ENCODE peak calls at places on chromosomes 16 and 17, in seven cellular contexts. One of them, this sample, is unnamed.

GRCh38 chr16:19179890-19180490 is 11.9 kb downstream of the SYT17 start:
- DNase-seq in H1: peak
- DNase-seq in HCT116: peak
- DNase-seq in SK-N-SH: peak
- DNase-seq in K562: peak
- DNase-seq in HepG2: peak
- DNase-seq in GM12878: no peak
- DNase-seq in this sample: peak

GRCh38 chr17:39152134-39152884 is 872 bp upstream of the PLXDC1 start:
- DNase-seq in H1: peak
- DNase-seq in HCT116: peak
- DNase-seq in SK-N-SH: peak
- DNase-seq in K562: no peak
- DNase-seq in HepG2: no peak
- DNase-seq in GM12878: no peak
- DNase-seq in this sample: peak

GRCh38 chr17:48074322-48075054 is 26.3 kb downstream of the NFE2L1 start:
- DNase-seq in H1: peak
- DNase-seq in HCT116: peak
- DNase-seq in SK-N-SH: peak
- DNase-seq in K562: peak
- DNase-seq in HepG2: peak
- DNase-seq in GM12878: no peak
- DNase-seq in this sample: no peak

GRCh38 chr16:22322021-22322471 is 24.8 kb downstream of the POLR3E start:
- DNase-seq in H1: no peak
- DNase-seq in HCT116: no peak
- DNase-seq in SK-N-SH: no peak
- DNase-seq in K562: no peak
- DNase-seq in HepG2: no peak
- DNase-seq in GM12878: no peak
- DNase-seq in this sample: no peak

GRCh38 chr16:72467157-72467759 is 295.3 kb upstream of the PMFBP1 start:
- DNase-seq in H1: no peak
- DNase-seq in HCT116: peak
- DNase-seq in SK-N-SH: peak
- DNase-seq in K562: peak
- DNase-seq in HepG2: peak
- DNase-seq in GM12878: no peak
- DNase-seq in this sample: peak

GRCh38 chr17:61551255-61551742 is 39.7 kb downstream of the NACA2 start:
- DNase-seq in H1: no peak
- DNase-seq in HCT116: peak
- DNase-seq in SK-N-SH: peak
- DNase-seq in K562: peak
- DNase-seq in HepG2: peak
- DNase-seq in GM12878: no peak
- DNase-seq in this sample: peak

GRCh38 chr16:12315330-12316138 is 339.0 kb downstream of the SNX29 start:
- DNase-seq in H1: no peak
- DNase-seq in HCT116: no peak
- DNase-seq in SK-N-SH: no peak
- DNase-seq in K562: no peak
- DNase-seq in HepG2: peak
- DNase-seq in GM12878: no peak
- DNase-seq in this sample: no peak

GRCh38 chr17:350706-351435 is 1.7 kb downstream of the RPH3AL start:
- DNase-seq in H1: no peak
- DNase-seq in HCT116: no peak
- DNase-seq in SK-N-SH: peak
- DNase-seq in K562: no peak
- DNase-seq in HepG2: peak
- DNase-seq in GM12878: no peak
- DNase-seq in this sample: no peak

GRCh38 chr17:72381597-72382397 is 261.0 kb downstream of the SOX9 start:
- DNase-seq in H1: peak
- DNase-seq in HCT116: peak
- DNase-seq in SK-N-SH: peak
- DNase-seq in K562: no peak
- DNase-seq in HepG2: no peak
- DNase-seq in GM12878: no peak
- DNase-seq in this sample: no peak

GRCh38 chr17:32732900-32733299 is 144.0 kb downstream of the MYO1D start:
- DNase-seq in H1: no peak
- DNase-seq in HCT116: no peak
- DNase-seq in SK-N-SH: no peak
- DNase-seq in K562: no peak
- DNase-seq in HepG2: no peak
- DNase-seq in GM12878: no peak
- DNase-seq in this sample: no peak

GRCh38 chr16:1991588-1992474 is 2.1 kb downstream of the SYNGR3 start:
- DNase-seq in H1: peak
- DNase-seq in HCT116: peak
- DNase-seq in SK-N-SH: peak
- DNase-seq in K562: peak
- DNase-seq in HepG2: no peak
- DNase-seq in GM12878: peak
- DNase-seq in this sample: peak

GRCh38 chr16:51085271-51085670 is 65.8 kb downstream of the SALL1 start:
- DNase-seq in H1: no peak
- DNase-seq in HCT116: no peak
- DNase-seq in SK-N-SH: no peak
- DNase-seq in K562: no peak
- DNase-seq in HepG2: no peak
- DNase-seq in GM12878: no peak
- DNase-seq in this sample: no peak

GRCh38 chr17:32927724-32928526 is at the start of gene TMEM98:
- DNase-seq in H1: peak
- DNase-seq in HCT116: no peak
- DNase-seq in SK-N-SH: peak
- DNase-seq in K562: peak
- DNase-seq in HepG2: no peak
- DNase-seq in GM12878: no peak
- DNase-seq in this sample: no peak

GRCh38 chr16:19094542-19095365 is 19.0 kb upstream of the ITPRIPL2 start:
- DNase-seq in H1: no peak
- DNase-seq in HCT116: peak
- DNase-seq in SK-N-SH: no peak
- DNase-seq in K562: peak
- DNase-seq in HepG2: peak
- DNase-seq in GM12878: no peak
- DNase-seq in this sample: no peak

GRCh38 chr16:57643166-57643813 is 14.9 kb downstream of the ADGRG1 start:
- DNase-seq in H1: no peak
- DNase-seq in HCT116: no peak
- DNase-seq in SK-N-SH: no peak
- DNase-seq in K562: no peak
- DNase-seq in HepG2: no peak
- DNase-seq in GM12878: no peak
- DNase-seq in this sample: no peak

GRCh38 chr17:40415390-40415789 is 2.3 kb downstream of the TOP2A start:
- DNase-seq in H1: no peak
- DNase-seq in HCT116: no peak
- DNase-seq in SK-N-SH: peak
- DNase-seq in K562: no peak
- DNase-seq in HepG2: peak
- DNase-seq in GM12878: no peak
- DNase-seq in this sample: peak

GRCh38 chr16:87966685-87967185 is 15.5 kb downstream of the BANP start:
- DNase-seq in H1: no peak
- DNase-seq in HCT116: no peak
- DNase-seq in SK-N-SH: no peak
- DNase-seq in K562: no peak
- DNase-seq in HepG2: no peak
- DNase-seq in GM12878: no peak
- DNase-seq in this sample: peak

GRCh38 chr17:71486171-71486740 is 634.6 kb upstream of the SOX9 start:
- DNase-seq in H1: no peak
- DNase-seq in HCT116: no peak
- DNase-seq in SK-N-SH: no peak
- DNase-seq in K562: no peak
- DNase-seq in HepG2: no peak
- DNase-seq in GM12878: no peak
- DNase-seq in this sample: no peak

GRCh38 chr16:24070851-24071250 is 185.3 kb upstream of the CACNG3 start:
- DNase-seq in H1: peak
- DNase-seq in HCT116: peak
- DNase-seq in SK-N-SH: peak
- DNase-seq in K562: peak
- DNase-seq in HepG2: peak
- DNase-seq in GM12878: peak
- DNase-seq in this sample: peak

GRCh38 chr17:32487460-32488176 is 825 bp downstream of the CDK5R1 start:
- DNase-seq in H1: no peak
- DNase-seq in HCT116: no peak
- DNase-seq in SK-N-SH: peak
- DNase-seq in K562: no peak
- DNase-seq in HepG2: no peak
- DNase-seq in GM12878: no peak
- DNase-seq in this sample: peak

GRCh38 chr16:30430428-30430970 is 669 bp upstream of the DCTPP1 start:
- DNase-seq in H1: no peak
- DNase-seq in HCT116: no peak
- DNase-seq in SK-N-SH: peak
- DNase-seq in K562: peak
- DNase-seq in HepG2: peak
- DNase-seq in GM12878: no peak
- DNase-seq in this sample: no peak

GRCh38 chr16:82183004-82183397 is 13.0 kb upstream of the MPHOSPH6 start:
- DNase-seq in H1: no peak
- DNase-seq in HCT116: no peak
- DNase-seq in SK-N-SH: no peak
- DNase-seq in K562: no peak
- DNase-seq in HepG2: no peak
- DNase-seq in GM12878: no peak
- DNase-seq in this sample: no peak
- TF ChIP-seq JUND in H1: no peak
- TF ChIP-seq JUND in HCT116: no peak
- TF ChIP-seq JUND in SK-N-SH: no peak
- TF ChIP-seq JUND in K562: no peak
- TF ChIP-seq JUND in HepG2: no peak
- TF ChIP-seq JUND in GM12878: no peak
- TF ChIP-seq JUND in this sample: no peak

DNA sequence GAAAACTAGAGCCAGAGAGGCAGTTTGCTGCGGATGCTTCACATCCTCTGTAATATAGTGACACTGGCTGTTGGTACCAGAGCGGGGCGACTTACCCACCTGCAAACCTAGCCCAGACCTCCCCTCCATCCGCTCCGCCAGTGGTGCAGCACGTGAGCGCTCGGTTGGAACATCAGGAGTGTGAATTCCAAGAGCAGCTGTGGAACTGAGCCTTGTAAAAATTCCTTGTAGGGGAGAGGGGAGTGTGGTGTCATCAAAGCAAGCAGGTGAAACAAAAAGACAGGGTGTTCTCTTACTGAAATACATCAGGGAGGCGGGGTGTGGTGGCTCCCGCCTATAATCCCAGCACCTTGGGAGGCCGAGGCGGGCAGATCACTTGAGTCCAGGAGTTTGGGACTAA is 51.3 kb downstream of the CCDC42 start:
- DNase-seq in H1: no peak
- DNase-seq in HCT116: no peak
- DNase-seq in SK-N-SH: no peak
- DNase-seq in K562: no peak
- DNase-seq in HepG2: no peak
- DNase-seq in GM12878: no peak
- DNase-seq in this sample: no peak
- TF ChIP-seq JUND in H1: no peak
- TF ChIP-seq JUND in HCT116: no peak
- TF ChIP-seq JUND in SK-N-SH: no peak
- TF ChIP-seq JUND in K562: no peak
- TF ChIP-seq JUND in HepG2: no peak
- TF ChIP-seq JUND in GM12878: no peak
- TF ChIP-seq JUND in this sample: no peak

GRCh38 chr17:4785311-4786110 is 653 bp downstream of the VMO1 start:
- DNase-seq in H1: no peak
- DNase-seq in HCT116: no peak
- DNase-seq in SK-N-SH: peak
- DNase-seq in K562: no peak
- DNase-seq in HepG2: no peak
- DNase-seq in GM12878: no peak
- DNase-seq in this sample: no peak

GRCh38 chr17:4786111-4786491 is at the start of gene VMO1:
- DNase-seq in H1: no peak
- DNase-seq in HCT116: no peak
- DNase-seq in SK-N-SH: peak
- DNase-seq in K562: no peak
- DNase-seq in HepG2: no peak
- DNase-seq in GM12878: no peak
- DNase-seq in this sample: no peak

GRCh38 chr17:4782652-4783051 is 3.5 kb downstream of the VMO1 start:
- DNase-seq in H1: peak
- DNase-seq in HCT116: no peak
- DNase-seq in SK-N-SH: peak
- DNase-seq in K562: peak
- DNase-seq in HepG2: no peak
- DNase-seq in GM12878: no peak
- DNase-seq in this sample: no peak

GRCh38 chr17:4777969-4778760 is 6.5 kb downstream of the TM4SF5 start:
- DNase-seq in H1: no peak
- DNase-seq in HCT116: no peak
- DNase-seq in SK-N-SH: no peak
- DNase-seq in K562: no peak
- DNase-seq in HepG2: peak
- DNase-seq in GM12878: no peak
- DNase-seq in this sample: no peak

DNA sequence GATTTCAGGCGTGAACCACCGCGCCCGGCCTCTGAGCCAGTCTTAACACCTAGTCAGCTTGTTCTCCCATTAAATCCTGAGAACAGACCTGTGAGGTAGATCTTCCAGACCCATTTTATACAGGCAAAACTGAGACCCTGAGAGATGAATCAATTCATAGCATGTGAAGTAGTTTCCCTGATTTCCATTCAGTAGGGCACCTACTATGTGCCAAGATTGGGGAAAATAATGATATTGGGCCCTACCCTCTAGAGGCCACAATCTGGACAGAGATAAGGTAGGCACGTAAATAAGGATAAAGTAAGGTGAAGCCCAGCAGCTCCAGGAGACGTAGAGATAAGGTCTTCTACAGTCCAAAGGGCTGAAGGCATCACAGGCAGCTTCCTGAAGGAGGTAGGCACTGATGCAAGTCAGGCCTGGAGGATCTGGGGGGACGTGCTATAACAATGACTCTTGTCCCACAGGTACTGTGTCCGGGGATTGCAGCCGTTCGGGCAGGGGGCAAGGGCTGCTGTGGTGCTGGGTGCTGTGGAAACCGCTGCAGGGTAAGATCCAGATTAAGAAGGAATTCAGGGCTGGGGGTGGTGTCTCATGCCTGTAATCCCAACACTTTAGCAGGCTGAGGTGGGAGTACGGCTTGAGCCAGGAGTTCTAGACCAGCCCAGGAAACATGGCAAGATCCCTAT is 5.7 kb downstream of the VMO1 start:
- DNase-seq in H1: no peak
- DNase-seq in HCT116: no peak
- DNase-seq in SK-N-SH: no peak
- DNase-seq in K562: no peak
- DNase-seq in HepG2: no peak
- DNase-seq in GM12878: no peak
- DNase-seq in this sample: no peak
- TF ChIP-seq JUND in H1: no peak
- TF ChIP-seq JUND in HCT116: no peak
- TF ChIP-seq JUND in SK-N-SH: no peak
- TF ChIP-seq JUND in K562: no peak
- TF ChIP-seq JUND in HepG2: no peak
- TF ChIP-seq JUND in GM12878: no peak
- TF ChIP-seq JUND in this sample: no peak

GRCh38 chr16:52114414-52114813 is 432.5 kb downstream of the TOX3 start:
- DNase-seq in H1: no peak
- DNase-seq in HCT116: no peak
- DNase-seq in SK-N-SH: no peak
- DNase-seq in K562: no peak
- DNase-seq in HepG2: no peak
- DNase-seq in GM12878: no peak
- DNase-seq in this sample: no peak
- TF ChIP-seq JUND in H1: peak
- TF ChIP-seq JUND in HCT116: no peak
- TF ChIP-seq JUND in SK-N-SH: no peak
- TF ChIP-seq JUND in K562: no peak
- TF ChIP-seq JUND in HepG2: no peak
- TF ChIP-seq JUND in GM12878: no peak
- TF ChIP-seq JUND in this sample: no peak